ENCODE peak calls at places on chromosomes 12 and 14, in eight cellular contexts. T is left ventricle myocardium inferior, C is HepG2, V is heart left ventricle, E is heart right ventricle, U is osteoblast, F is astrocyte, P is neural progenitor cell. A is an unnamed sample. For H3K4me1, the result is how much of the 10 kb centered on the place peaks cover.

GRCh38 chr12:82522762-82523161 is 163.9 kb upstream of the TMTC2 start:
- DNase-seq in T (no peak), C (no peak), V (no peak), E (no peak), U (no peak), F (no peak), P (no peak), A (no peak)

GRCh38 chr12:120971299-120972180 is 6.8 kb upstream of the HNF1A start:
- DNase-seq in T (no peak), C (peak), V (peak), E (no peak), U (peak), F (peak), P (peak), A (no peak)

GRCh38 chr12:1936406-1937320 is 18.2 kb upstream of the CACNA2D4 start:
- DNase-seq in T (peak), C (no peak), V (peak), E (peak), U (peak), F (peak), P (no peak), A (peak)

GRCh38 chr12:54431911-54432814 is 13.1 kb upstream of the ITGA5 start:
- DNase-seq in T (peak), C (no peak), V (peak), E (peak), U (peak), F (peak), P (peak), A (peak)

GRCh38 chr12:95989504-95990123 is 6.5 kb downstream of the HAL start:
- DNase-seq in T (no peak), C (no peak), V (no peak), E (no peak), U (no peak), F (no peak), P (no peak), A (no peak)

GRCh38 chr12:1906579-1906978 is 11.9 kb downstream of the CACNA2D4 start:
- DNase-seq in T (no peak), C (no peak), V (no peak), E (no peak), U (no peak), F (no peak), P (no peak), A (no peak)

GRCh38 chr12:88339254-88339949 is 197.3 kb downstream of the TMTC3 start:
- DNase-seq in T (no peak), C (no peak), V (no peak), E (no peak), U (no peak), F (peak), P (no peak), A (no peak)

GRCh38 chr12:50751921-50752721 is 11.8 kb upstream of the ATF1 start:
- DNase-seq in T (no peak), C (no peak), V (no peak), E (no peak), U (peak), F (peak), P (no peak), A (no peak)

GRCh38 chr12:59736359-59736758 is 140.5 kb downstream of the SLC16A7 start:
- DNase-seq in T (no peak), C (no peak), V (no peak), E (no peak), U (no peak), F (no peak), P (no peak), A (no peak)

GRCh38 chr12:115044073-115044472 is 360.1 kb upstream of the TBX3 start:
- DNase-seq in T (no peak), C (no peak), V (no peak), E (no peak), U (no peak), F (no peak), P (no peak), A (no peak)

GRCh38 chr14:89750206-89750867 is 204.2 kb downstream of the EFCAB11 start:
- DNase-seq in T (no peak), C (no peak), V (no peak), E (no peak), U (no peak), F (no peak), P (no peak), A (no peak)

GRCh38 chr14:99236386-99237133 is 35.4 kb downstream of the BCL11B start:
- DNase-seq in T (no peak), C (no peak), V (no peak), E (no peak), U (no peak), F (no peak), P (no peak), A (no peak)

GRCh38 chr12:93622485-93622884 is 50.0 kb downstream of the SOCS2 start:
- DNase-seq in T (no peak), C (no peak), V (no peak), E (no peak), U (no peak), F (no peak), P (no peak), A (no peak)
- H3K27ac ChIP-seq in T (no peak), C (no peak), V (no peak), E (no peak), U (peak), F (peak), P (no peak), A (no peak)

GRCh38 chr14:68564236-68564825 is 228.5 kb downstream of the ZFP36L1 start:
- DNase-seq in T (no peak), C (no peak), V (no peak), E (no peak), U (no peak), F (no peak), P (peak), A (no peak)

GRCh38 chr14:68563256-68564131 is 229.4 kb downstream of the ZFP36L1 start:
- DNase-seq in T (no peak), C (peak), V (no peak), E (no peak), U (no peak), F (peak), P (no peak), A (no peak)

GRCh38 chr14:68562911-68563255 is 230.0 kb downstream of the ZFP36L1 start:
- DNase-seq in T (no peak), C (no peak), V (no peak), E (no peak), U (no peak), F (no peak), P (no peak), A (no peak)

GRCh38 chr14:68566075-68566474 is 226.8 kb downstream of the ZFP36L1 start:
- DNase-seq in T (no peak), C (peak), V (no peak), E (no peak), U (no peak), F (no peak), P (no peak), A (no peak)

GRCh38 chr14:68564826-68565760 is 227.8 kb downstream of the ZFP36L1 start:
- DNase-seq in T (no peak), C (peak), V (no peak), E (no peak), U (no peak), F (peak), P (no peak), A (no peak)
- H3K4me1 ChIP-seq in T (half or more), C (half or more), V (under half), E (half or more), U (under half), F (under half), P (under half), A (half or more)

DNA sequence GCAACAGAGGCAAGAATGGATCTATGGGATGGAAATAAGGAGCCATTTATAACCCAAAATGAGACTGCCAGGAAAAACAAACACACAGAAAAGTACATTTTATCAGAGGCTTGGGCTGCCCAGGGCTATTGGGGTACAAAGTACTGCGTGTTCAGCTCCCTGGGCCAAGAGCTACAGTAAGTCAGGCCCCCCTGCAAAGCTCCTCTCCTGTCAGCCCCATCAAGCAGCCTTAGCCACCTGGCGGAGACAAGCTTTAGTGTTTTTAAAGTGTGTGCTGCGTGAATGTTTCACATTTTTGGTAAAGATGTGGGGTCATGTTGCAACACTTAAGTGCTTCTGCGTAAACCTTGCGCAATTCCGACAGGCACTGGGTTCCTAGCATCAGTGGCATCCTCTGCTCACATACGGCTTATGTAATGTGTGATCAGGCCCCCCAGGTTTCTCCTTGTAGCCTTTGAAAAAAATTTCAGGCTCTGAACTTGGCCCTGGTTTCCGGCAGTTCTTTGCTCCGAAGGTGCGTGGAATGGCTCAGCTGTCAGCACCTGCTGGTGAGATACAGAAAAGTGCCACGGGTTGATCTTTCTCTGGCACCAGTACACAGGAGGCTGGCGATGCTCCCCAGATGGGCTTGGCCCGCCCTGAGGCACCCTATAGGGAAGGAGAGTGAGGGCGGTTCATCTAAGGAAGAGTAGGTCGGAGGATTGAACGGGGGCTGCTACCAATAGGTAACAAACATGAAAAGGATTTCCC is 198.7 kb upstream of the EEA1 start:
- DNase-seq in T (peak), C (peak), V (peak), E (peak), U (no peak), F (peak), P (peak), A (peak)
- TF ChIP-seq CTCF in T (peak), C (peak), V (peak), E (no peak), U (peak), F (no peak), P (no peak), A (peak)

DNA sequence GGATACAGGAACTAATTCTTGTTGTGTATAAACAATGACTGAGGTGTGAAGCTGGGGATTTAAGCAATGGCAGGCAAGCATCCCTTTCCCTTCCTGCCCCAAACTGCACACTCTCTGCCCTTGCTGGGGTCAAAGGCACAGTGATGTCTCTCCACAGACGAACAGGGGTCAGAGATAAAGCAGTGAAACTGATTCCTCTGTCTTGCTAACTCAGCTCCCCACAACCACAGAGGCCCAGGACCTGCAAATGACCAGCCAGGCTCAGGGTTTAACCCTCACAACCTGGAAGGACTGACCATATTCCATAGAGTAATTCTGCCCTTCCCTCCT is 67.2 kb downstream of the CCDC88C start:
- DNase-seq in T (no peak), C (no peak), V (no peak), E (no peak), U (no peak), F (no peak), P (no peak), A (no peak)
- H3K27ac ChIP-seq in T (no peak), C (no peak), V (no peak), E (no peak), U (no peak), F (no peak), P (no peak), A (peak)

GRCh38 chr12:46361667-46362034 is 10.9 kb downstream of the SLC38A2 start:
- DNase-seq in T (no peak), C (no peak), V (no peak), E (no peak), U (no peak), F (no peak), P (no peak), A (no peak)
- H3K4me1 ChIP-seq in T (half or more), C (under half), V (under half), E (half or more), U (under half), F (under half), P (under half), A (under half)

DNA sequence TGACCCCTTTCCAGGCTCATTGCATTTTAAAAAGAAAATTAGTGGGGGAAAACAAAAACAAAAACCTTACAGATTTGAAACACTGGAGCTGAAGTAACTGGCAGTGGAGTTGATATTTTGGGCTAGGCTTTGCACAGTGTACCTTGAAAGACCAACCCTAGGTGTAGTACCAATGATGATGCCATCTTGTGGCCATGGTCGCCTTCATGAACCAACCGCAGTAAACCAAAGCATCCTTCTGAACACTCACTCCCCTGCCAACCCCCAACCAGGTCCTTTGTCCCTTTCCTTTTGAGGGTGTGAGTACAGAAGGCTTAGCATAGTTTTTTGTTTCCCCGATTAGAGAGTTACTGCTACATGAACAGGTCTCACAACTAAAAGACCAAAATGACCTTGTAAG is 5.9 kb downstream of the TOMM20L start:
- DNase-seq in T (no peak), C (no peak), V (no peak), E (no peak), U (no peak), F (no peak), P (peak), A (no peak)
- TF ChIP-seq CTCF in T (no peak), C (peak), V (no peak), E (no peak), U (no peak), F (no peak), P (peak), A (no peak)